ENCODE peak calls at places on chromosomes 7 and 10, in four cellular contexts. O is esophagus muscularis mucosa, S is suprapubic skin, D is IMR-90. Y is an unnamed sample.

GRCh38 chr10:43398939-43399871 is 9.8 kb downstream of the HNRNPF start:
- DNase-seq in S (no peak), D (peak; percentile 72), O (no peak), Y (no peak)

GRCh38 chr10:45197816-45198595 is 117.4 kb downstream of the OR13A1 start:
- DNase-seq in D (no peak), O (no peak), S (no peak), Y (no peak)

GRCh38 chr10:123514996-123515395 is 151.2 kb upstream of the GPR26 start:
- DNase-seq in O (no peak), D (no peak), S (no peak), Y (peak; percentile 50)

GRCh38 chr7:48139461-48139860 is 31.8 kb upstream of the ABCA13 start:
- DNase-seq in D (peak; percentile 28), S (no peak), O (no peak), Y (no peak)

GRCh38 chr7:98474558-98474957 is 73.7 kb upstream of the BAIAP2L1 start:
- DNase-seq in O (no peak), S (no peak), D (no peak), Y (no peak)

GRCh38 chr7:54839538-54840213 is 80.7 kb upstream of the SEC61G start:
- DNase-seq in O (no peak), S (peak; percentile 86), D (peak; percentile 56), Y (peak; percentile 94)

GRCh38 chr10:123769647-123770046 is 103.5 kb downstream of the GPR26 start:
- DNase-seq in O (no peak), S (no peak), D (no peak), Y (no peak)

GRCh38 chr7:157418204-157419029 is 81.6 kb downstream of the DNAJB6 start:
- DNase-seq in D (no peak), S (no peak), O (no peak), Y (no peak)

GRCh38 chr10:91022390-91022789 is 101.5 kb upstream of the ANKRD1 start:
- DNase-seq in D (no peak), O (no peak), S (no peak), Y (no peak)

GRCh38 chr10:8055420-8056349 is 1.2 kb downstream of the GATA3 start:
- DNase-seq in D (no peak), O (no peak), S (peak; percentile 55), Y (peak; percentile 84)

GRCh38 chr7:76310102-76310957 is 7.9 kb downstream of the HSPB1 start:
- DNase-seq in O (no peak), S (no peak), D (no peak), Y (no peak)

GRCh38 chr7:45625067-45625466 is 50.9 kb downstream of the ADCY1 start:
- DNase-seq in D (peak; percentile 11), S (no peak), O (no peak), Y (no peak)

GRCh38 chr10:43204943-43205671 is 61.8 kb downstream of the RASGEF1A start:
- DNase-seq in D (peak; percentile 48), O (no peak), S (peak; percentile 57), Y (peak; percentile 80)

GRCh38 chr10:3992374-3993178 is 207.6 kb upstream of the KLF6 start:
- DNase-seq in D (no peak), S (no peak), O (no peak), Y (peak; percentile 74)

GRCh38 chr10:61454541-61454940 is 1.4 kb upstream of the TMEM26 start:
- DNase-seq in S (no peak), O (no peak), D (no peak), Y (no peak)
- TF ChIP-seq POLR2A in S (no peak), O (no peak), D (no peak), Y (no peak)

DNA sequence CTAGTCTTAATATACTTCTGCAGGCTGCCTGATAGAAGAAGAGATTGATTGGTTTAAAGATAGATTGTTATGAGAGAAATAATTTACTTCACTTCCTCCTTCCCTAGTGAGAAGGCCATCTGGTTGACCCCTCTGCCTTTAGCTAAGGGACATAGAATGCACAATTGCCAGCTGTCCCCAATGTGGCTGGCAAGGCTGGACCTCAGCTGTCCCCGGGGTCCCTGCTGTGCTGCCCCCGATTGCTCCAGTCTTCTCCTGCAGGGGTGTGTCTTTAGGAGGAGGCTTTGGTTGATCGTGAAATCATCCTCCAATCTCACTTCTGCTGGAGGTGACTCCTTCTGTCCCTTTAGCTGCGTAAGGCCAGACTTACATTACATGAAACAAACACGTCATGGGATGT is 388.5 kb downstream of the DPP6 start:
- DNase-seq in D (no peak), S (no peak), O (no peak), Y (no peak)
- TF ChIP-seq CTCF in D (no peak), S (no peak), O (no peak), Y (no peak)

GRCh38 chr7:140479062-140479738 is at the start of gene MKRN1:
- DNase-seq in O (peak; percentile 96), D (peak; percentile 90), S (peak; percentile 95), Y (peak; percentile 98)
- TF ChIP-seq POLR2A in O (no peak), D (peak; percentile 32), S (peak; percentile 74), Y (no peak)

DNA sequence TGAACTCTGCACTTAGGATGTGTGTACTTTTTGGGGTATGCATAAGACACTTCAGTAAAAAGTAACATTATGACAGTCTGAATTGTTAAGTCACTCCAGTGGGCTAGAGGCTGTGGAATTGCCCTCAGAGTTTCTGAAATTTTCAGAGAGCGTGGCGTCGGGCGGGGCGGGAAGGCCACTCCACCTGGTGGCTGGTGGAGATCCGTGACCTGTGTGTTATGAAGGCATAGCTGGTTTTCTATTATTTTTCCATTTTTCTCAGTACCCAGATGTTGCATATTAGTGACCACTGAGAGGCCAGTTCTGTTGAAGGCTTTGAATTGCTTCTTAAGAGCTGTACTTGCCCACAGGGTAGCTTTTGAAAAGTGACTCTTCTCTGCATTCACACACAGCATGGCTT is 52.5 kb downstream of the TACR2 start:
- DNase-seq in O (no peak), S (no peak), D (no peak), Y (no peak)
- TF ChIP-seq CTCF in O (no peak), S (no peak), D (no peak), Y (no peak)

DNA sequence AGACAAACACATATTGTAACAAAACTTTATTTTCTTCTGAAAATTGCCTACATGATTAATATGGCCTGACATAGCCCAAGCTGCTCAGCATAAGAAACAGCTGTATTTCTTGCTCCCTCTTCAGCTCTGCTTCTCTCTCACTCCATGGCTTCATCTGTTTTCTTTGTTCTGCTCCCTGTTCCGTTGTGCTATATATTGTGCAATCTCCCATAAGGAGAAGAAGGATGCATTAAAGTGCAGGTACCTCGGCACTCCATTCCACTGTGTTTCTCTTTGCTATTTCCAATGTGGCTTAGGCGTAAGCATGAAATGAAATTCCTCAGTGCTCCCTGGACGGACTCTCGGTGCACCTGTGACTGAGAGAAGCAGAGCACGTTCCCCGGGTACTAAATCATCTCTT is 254.3 kb downstream of the GALNT17 start:
- DNase-seq in O (no peak), D (no peak), S (no peak), Y (no peak)
- TF ChIP-seq POLR2A in O (no peak), D (no peak), S (no peak), Y (no peak)

DNA sequence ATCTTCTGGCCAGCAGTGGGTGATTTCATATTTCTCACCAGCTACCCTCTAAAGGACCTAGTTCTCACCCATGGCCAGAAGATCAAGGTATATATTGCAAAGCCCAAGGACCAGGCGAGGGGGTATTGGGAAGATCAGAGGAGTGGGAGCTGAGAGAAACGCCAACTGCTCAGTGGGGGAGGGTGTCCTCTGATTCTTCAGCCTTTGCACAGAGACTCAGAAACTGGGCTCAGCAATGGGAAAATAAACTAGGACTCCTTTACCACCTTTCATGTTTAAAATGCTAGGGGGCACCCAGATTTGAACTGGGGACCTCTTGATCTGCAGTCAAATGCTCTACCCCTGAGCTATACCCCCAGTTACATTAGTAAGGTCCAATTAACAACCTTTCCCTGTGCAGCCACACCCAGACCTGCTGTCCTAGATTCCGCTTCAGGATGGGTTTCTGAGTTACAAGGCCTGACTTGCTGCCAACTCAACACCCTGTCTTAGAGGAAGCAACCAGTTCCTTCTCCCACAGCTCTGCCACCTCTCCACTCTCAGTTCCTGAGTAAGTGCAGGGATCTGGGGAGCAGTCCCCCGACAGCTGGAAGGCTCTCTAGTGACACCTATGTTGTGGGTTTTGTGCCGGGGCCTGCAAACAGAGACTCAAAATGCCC is 93.5 kb downstream of the ZNF783 start:
- DNase-seq in D (no peak), O (no peak), S (no peak), Y (peak; percentile 21)
- TF ChIP-seq CTCF in D (no peak), O (no peak), S (no peak), Y (no peak)

DNA sequence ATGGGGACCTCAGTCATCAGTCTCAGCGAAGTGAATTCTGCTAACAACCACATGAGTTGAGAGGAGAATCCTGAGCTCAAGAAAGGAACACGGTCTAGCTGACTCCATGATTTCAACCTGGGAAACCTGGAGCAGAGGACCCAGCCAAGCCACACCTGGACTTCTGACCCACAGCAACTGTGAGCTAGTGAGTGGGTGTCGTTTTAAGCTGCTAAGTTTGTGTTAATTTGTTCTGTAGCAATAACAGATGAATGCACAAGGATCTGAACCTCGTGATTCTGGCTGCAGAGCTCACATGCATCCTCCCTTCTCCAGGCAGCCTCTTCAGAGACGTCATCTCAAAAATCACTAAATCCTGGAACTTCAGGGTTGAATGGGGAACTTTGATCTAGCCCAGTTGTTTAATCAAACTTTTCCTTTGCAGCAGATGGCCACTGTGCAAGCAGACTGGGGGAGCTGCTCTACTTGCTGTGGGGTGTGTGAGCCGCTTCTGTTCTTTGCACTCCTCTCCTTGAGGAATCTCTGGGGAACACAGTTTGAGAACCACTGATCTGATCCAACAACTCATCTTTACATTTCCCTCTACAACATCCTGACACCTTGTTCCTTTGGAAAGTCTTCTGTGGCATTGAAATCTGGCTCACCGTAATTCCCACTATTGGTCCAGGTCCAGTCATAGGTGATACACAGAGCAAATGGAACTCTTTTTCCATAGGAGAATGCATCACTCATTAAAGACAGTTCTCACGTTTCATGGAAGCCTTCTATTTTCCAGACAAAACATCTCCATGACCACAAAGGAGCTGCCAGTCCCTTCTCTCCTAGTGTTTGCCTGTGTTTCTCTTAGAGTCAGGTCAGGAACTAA is 90.2 kb downstream of the CHN2 start:
- DNase-seq in O (no peak), D (no peak), S (no peak), Y (no peak)
- TF ChIP-seq POLR2A in O (no peak), D (no peak), S (no peak), Y (no peak)

GRCh38 chr7:13257661-13258060 is 570.2 kb downstream of the ARL4A start:
- DNase-seq in D (no peak), O (no peak), S (no peak), Y (no peak)

GRCh38 chr7:13258386-13258785 is 571.0 kb downstream of the ARL4A start:
- DNase-seq in S (no peak), D (no peak), O (no peak), Y (no peak)

GRCh38 chr7:13265271-13265670 is 577.8 kb downstream of the ARL4A start:
- DNase-seq in D (no peak), O (no peak), S (no peak), Y (no peak)

GRCh38 chr7:13259908-13260307 is 572.5 kb downstream of the ARL4A start:
- DNase-seq in D (no peak), O (no peak), S (no peak), Y (no peak)

GRCh38 chr7:13262929-13263530 is 575.6 kb downstream of the ARL4A start:
- DNase-seq in O (no peak), D (peak; percentile 52), S (no peak), Y (no peak)
- TF ChIP-seq CTCF in O (peak; percentile 54), D (peak; percentile 87), S (peak; percentile 45), Y (no peak)

GRCh38 chr7:95646350-95646749 is 50.0 kb upstream of the PDK4 start:
- DNase-seq in S (no peak), O (no peak), D (no peak), Y (no peak)

GRCh38 chr7:95649546-95649945 is 53.2 kb upstream of the PDK4 start:
- DNase-seq in D (no peak), S (no peak), O (no peak), Y (no peak)
- TF ChIP-seq POLR2A in D (no peak), S (no peak), O (no peak), Y (no peak)

Y was measured in lower leg skin.